ENCODE peak calls at places on chromosomes 1 and 21, in seven cellular contexts. G, P, T, S, H, R and J are unnamed samples.

GRCh38 chr1:119758584-119758983 is 10.1 kb downstream of the HMGCS2 start:
- DNase-seq in G (no peak), P (no peak), T (no peak), S (no peak), H (no peak), R (no peak), J (no peak)

GRCh38 chr1:58727363-58727762 is 27.5 kb upstream of the MYSM1 start:
- DNase-seq in G (no peak), P (peak), T (no peak), S (no peak), H (no peak), R (no peak), J (no peak)

GRCh38 chr1:202848191-202848542 is 37.4 kb downstream of the PCAT6 start:
- DNase-seq in G (no peak), P (peak), T (no peak), S (no peak), H (no peak), R (no peak), J (no peak)

GRCh38 chr1:94962745-94963265 is 35.9 kb upstream of the CNN3 start:
- DNase-seq in G (no peak), P (no peak), T (no peak), S (peak), H (peak), R (no peak), J (peak)

GRCh38 chr1:240876071-240876470 is 264.1 kb upstream of the GREM2 start:
- DNase-seq in G (no peak), P (no peak), T (no peak), S (no peak), H (no peak), R (no peak), J (no peak)

GRCh38 chr1:68281946-68282615 is 49.8 kb upstream of the WLS start:
- DNase-seq in G (no peak), P (no peak), T (no peak), S (no peak), H (no peak), R (no peak), J (no peak)

GRCh38 chr1:204580862-204581261 is 64.7 kb downstream of the MDM4 start:
- DNase-seq in G (no peak), P (no peak), T (no peak), S (no peak), H (no peak), R (no peak), J (no peak)

GRCh38 chr1:48996311-48996710 is 219.6 kb upstream of the BEND5 start:
- DNase-seq in G (no peak), P (no peak), T (no peak), S (no peak), H (no peak), R (no peak), J (no peak)

GRCh38 chr1:67532452-67533216 is 102.4 kb upstream of the SERBP1 start:
- DNase-seq in G (no peak), P (peak), T (no peak), S (no peak), H (no peak), R (peak), J (peak)

DNA sequence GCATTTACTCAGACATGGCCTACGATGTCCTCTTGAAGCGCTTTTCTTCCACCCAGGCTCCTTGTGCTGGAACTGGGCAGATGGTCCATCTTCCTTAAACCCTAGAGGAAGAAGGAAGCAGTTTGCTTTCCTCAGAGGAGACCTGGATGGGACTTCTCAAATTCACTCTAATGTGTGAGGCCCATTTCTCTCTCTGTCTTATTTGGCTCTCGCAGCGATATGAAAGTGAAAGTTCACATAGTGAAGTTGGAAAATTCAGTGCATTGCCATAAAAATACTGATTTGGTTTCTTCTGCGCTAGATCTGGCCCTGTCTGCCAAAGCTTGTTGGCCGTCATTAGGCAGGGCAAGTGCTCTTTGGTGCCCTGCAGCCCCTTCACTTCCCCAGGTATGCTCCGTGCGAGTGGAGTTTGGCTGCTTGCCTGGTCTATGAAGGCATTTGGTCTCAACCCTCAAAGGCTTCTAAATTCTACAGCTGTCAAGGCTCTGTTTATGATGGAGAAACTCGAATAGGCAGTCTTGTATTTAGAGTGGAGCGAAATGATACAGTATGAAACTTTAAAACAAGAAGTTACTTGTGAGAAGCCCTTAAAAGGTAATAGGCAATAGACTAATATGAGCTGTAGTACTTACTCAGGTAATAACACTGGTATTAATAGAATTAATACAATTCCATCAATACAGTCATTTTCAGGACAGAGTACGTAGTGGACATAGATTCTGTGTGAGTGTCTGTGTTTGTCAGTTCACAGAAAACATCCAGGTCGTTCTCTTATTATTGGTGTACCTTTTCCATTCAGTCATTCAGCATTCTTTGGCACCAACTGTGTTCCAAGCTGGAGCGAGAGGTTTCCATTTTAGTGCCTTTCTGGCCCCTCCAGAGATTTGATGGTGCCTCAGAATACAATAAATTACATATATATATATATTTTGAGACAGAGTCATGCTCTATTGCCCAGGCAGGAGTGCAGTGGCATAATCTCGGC is 20.5 kb downstream of the SZRD1 start:
- DNase-seq in G (peak), P (no peak), T (no peak), S (no peak), H (no peak), R (peak), J (no peak)
- H3K4me3 ChIP-seq in G (peak), P (no peak), T (peak), S (peak), H (no peak), R (no peak), J (peak)

DNA sequence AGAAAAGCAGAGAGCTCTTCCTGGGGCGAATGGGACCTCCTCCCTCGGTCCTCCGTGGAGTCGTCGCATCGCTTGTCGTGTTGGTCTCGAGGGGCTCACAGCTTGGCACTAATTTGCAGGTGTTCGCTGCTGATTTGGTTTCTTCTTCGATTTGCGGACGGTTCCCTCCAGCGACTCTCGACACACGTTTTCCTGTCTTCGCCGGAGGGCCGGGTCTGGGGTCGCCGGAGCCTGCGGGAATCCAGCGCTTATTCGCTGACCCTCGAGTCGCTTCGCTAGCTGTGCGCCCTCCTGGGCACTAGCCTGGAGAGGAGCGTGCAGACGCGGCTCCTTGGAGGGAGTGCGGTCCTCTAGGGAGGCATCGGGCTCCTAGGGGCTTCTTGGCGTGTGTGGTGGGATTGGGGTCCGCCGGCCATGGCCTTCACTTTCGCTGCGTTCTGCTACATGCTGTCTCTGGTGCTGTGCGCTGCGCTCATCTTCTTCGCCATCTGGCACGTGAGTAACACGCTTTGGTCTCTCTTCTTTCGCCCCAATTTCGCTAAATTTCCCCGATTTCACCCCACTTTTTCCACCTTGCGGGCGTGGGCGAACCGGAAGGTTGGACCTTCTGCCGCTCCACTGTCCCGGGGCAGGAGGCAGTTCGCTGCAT is 768 bp downstream of the CNIH3 start:
- DNase-seq in G (no peak), P (no peak), T (no peak), S (no peak), H (no peak), R (no peak), J (no peak)
- H3K4me3 ChIP-seq in G (peak), P (peak), T (peak), S (no peak), H (peak), R (no peak), J (peak)

DNA sequence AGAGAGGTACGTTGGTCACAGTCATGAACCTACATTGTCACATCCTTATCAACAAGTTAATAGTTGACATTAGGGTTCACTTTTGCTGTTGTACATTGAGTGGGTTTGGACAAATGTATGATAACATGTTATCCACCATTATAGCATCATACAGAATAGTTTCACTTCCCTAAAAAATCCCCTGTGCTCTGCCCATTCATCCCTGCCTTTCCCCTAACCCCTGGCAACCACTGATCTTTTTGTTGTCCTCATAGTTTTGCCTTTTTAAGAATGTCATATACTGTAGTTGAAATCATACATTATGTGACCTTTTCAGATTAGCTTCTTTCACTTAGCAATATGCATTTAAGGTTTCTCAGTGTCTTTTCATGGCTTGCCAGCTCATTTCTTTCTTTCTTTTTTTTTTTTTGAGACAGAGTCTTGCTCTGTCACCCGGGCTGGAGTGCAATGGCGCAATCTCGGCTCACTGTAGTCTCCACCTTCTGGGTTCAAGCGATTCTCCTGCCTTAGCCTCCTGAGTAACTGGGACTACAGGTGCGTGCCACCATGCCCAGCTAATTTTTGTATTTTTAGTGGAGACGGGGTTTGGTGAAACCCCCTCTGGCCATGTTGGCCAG is 50.6 kb downstream of the UCK2 start:
- DNase-seq in G (no peak), P (no peak), T (no peak), S (no peak), H (no peak), R (no peak), J (no peak)
- H3K4me3 ChIP-seq in G (no peak), P (no peak), T (no peak), S (no peak), H (no peak), R (no peak), J (no peak)

DNA sequence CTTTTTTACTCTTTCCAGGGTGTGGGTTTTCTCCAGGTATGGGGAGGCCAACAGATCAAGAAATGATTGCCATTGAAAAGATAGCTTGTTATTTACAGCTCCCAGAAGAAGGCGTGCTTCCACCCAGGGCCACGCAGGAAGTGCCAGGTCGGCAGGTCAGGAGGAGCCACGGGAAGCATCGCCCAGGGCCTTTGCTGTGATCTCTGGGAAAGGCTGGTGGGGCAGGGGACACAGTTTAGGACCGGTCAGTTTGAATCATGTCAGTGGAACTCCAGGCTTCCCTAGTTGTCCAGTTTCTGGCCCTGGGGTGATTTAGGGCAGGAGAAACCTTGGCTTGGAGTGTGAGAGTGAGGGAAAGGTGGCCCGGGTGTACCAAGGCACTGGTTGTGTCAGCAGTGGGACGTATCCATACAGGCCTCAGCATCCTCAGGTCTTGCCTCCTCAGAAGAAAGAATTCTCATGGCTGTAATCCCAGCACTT is 11.4 kb downstream of the PLA2G5 start:
- DNase-seq in G (no peak), P (no peak), T (no peak), S (no peak), H (no peak), R (no peak), J (no peak)
- H3K4me3 ChIP-seq in G (no peak), P (no peak), T (no peak), S (no peak), H (no peak), R (no peak), J (no peak)

DNA sequence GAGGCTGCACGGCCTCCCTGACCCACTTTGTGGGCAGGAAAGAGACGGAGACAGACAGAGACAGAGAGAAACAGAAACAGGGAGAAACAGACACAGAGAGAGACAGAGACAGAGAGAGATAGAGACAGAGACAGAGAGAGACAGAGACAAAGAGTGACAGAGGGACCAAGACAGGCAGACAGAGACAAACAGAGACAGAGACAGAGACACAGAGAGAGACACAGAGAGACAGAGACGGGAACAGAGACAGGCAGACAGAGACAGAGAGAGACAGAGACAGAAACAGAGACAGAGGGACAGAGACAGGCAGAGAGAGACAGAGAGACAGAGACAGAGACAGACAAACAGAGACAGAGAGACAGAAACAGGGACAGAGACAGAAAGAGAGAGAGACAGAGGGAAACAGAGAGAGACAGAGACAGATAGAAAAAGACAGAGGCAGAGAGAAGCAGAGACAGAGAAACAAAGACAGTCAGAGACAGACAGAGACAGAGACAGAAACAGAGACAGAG is 3.1 kb downstream of the COL6A1 start:
- DNase-seq in G (no peak), P (no peak), T (no peak), S (no peak), H (no peak), R (no peak), J (no peak)
- H3K4me3 ChIP-seq in G (no peak), P (no peak), T (peak), S (no peak), H (no peak), R (no peak), J (peak)

GRCh38 chr1:167276969-167277368 is 56.3 kb downstream of the POU2F1 start:
- DNase-seq in G (no peak), P (no peak), T (no peak), S (no peak), H (no peak), R (no peak), J (no peak)
- H3K4me3 ChIP-seq in G (no peak), P (no peak), T (no peak), S (no peak), H (no peak), R (no peak), J (no peak)

GRCh38 chr21:31945576-31945975 is 72.8 kb downstream of the HUNK start:
- DNase-seq in G (no peak), P (no peak), T (no peak), S (no peak), H (no peak), R (no peak), J (no peak)

GRCh38 chr21:31941694-31942093 is 68.9 kb downstream of the HUNK start:
- DNase-seq in G (no peak), P (no peak), T (no peak), S (no peak), H (no peak), R (no peak), J (no peak)

GRCh38 chr21:31943586-31943985 is 70.8 kb downstream of the HUNK start:
- DNase-seq in G (no peak), P (no peak), T (no peak), S (no peak), H (no peak), R (no peak), J (no peak)

GRCh38 chr21:31946236-31946635 is 73.4 kb downstream of the HUNK start:
- DNase-seq in G (no peak), P (no peak), T (no peak), S (no peak), H (no peak), R (no peak), J (no peak)

GRCh38 chr21:31945116-31945515 is 72.3 kb downstream of the HUNK start:
- DNase-seq in G (no peak), P (no peak), T (no peak), S (no peak), H (no peak), R (no peak), J (no peak)
- H3K4me3 ChIP-seq in G (no peak), P (no peak), T (no peak), S (no peak), H (no peak), R (no peak), J (no peak)

GRCh38 chr1:47229031-47229831 is 2.8 kb downstream of the TAL1 start:
- DNase-seq in G (no peak), P (no peak), T (no peak), S (no peak), H (no peak), R (no peak), J (no peak)
- H3K4me3 ChIP-seq in G (peak), P (no peak), T (peak), S (no peak), H (no peak), R (peak), J (no peak)